ENCODE peak calls at places on chromosomes 7 and 10, in five cellular contexts. One of them, this sample, is unnamed. For H3K36me3, the result is how much of the 10 kb centered on the place peaks cover.

GRCh38 chr7:105387621-105388372 is 924 bp downstream of the SRPK2 start:
- DNase-seq in BJ: no peak
- DNase-seq in heart right ventricle: peak
- DNase-seq in IMR-90: peak
- DNase-seq in Peyer's patch: peak
- DNase-seq in this sample: peak

GRCh38 chr7:66952343-66953043 is 31.5 kb downstream of the TMEM248 start:
- DNase-seq in BJ: no peak
- DNase-seq in heart right ventricle: no peak
- DNase-seq in Peyer's patch: no peak
- DNase-seq in IMR-90: peak
- DNase-seq in this sample: peak

GRCh38 chr10:110771486-110771885 is 100.2 kb upstream of the PDCD4 start:
- DNase-seq in Peyer's patch: no peak
- DNase-seq in IMR-90: no peak
- DNase-seq in BJ: no peak
- DNase-seq in heart right ventricle: no peak
- DNase-seq in this sample: no peak

GRCh38 chr10:33675235-33675634 is 340.8 kb upstream of the NRP1 start:
- DNase-seq in heart right ventricle: no peak
- DNase-seq in IMR-90: no peak
- DNase-seq in BJ: no peak
- DNase-seq in Peyer's patch: no peak
- DNase-seq in this sample: no peak

GRCh38 chr10:47059606-47060311 is 148.5 kb downstream of the PTPN20 start:
- DNase-seq in BJ: no peak
- DNase-seq in heart right ventricle: no peak
- DNase-seq in Peyer's patch: no peak
- DNase-seq in IMR-90: no peak
- DNase-seq in this sample: no peak

GRCh38 chr10:70508912-70509366 is 30.4 kb downstream of the PALD1 start:
- DNase-seq in BJ: no peak
- DNase-seq in Peyer's patch: peak
- DNase-seq in IMR-90: peak
- DNase-seq in heart right ventricle: peak
- DNase-seq in this sample: peak

GRCh38 chr7:53740971-53741370 is 705.5 kb downstream of the POM121L12 start:
- DNase-seq in Peyer's patch: no peak
- DNase-seq in BJ: no peak
- DNase-seq in IMR-90: no peak
- DNase-seq in heart right ventricle: no peak
- DNase-seq in this sample: no peak

GRCh38 chr10:43594944-43595589 is 11.2 kb upstream of the ZNF485 start:
- DNase-seq in IMR-90: peak
- DNase-seq in BJ: no peak
- DNase-seq in Peyer's patch: no peak
- DNase-seq in heart right ventricle: no peak
- DNase-seq in this sample: no peak

GRCh38 chr7:5226921-5227785 is 37.1 kb downstream of the WIPI2 start:
- DNase-seq in IMR-90: no peak
- DNase-seq in heart right ventricle: no peak
- DNase-seq in BJ: no peak
- DNase-seq in Peyer's patch: no peak
- DNase-seq in this sample: peak

GRCh38 chr10:79444243-79445119 is 943 bp downstream of the ZCCHC24 start:
- DNase-seq in BJ: no peak
- DNase-seq in heart right ventricle: peak
- DNase-seq in Peyer's patch: peak
- DNase-seq in IMR-90: peak
- DNase-seq in this sample: peak

GRCh38 chr7:1618475-1618874 is 48.6 kb upstream of the PSMG3 start:
- DNase-seq in heart right ventricle: no peak
- DNase-seq in Peyer's patch: no peak
- DNase-seq in BJ: no peak
- DNase-seq in IMR-90: no peak
- DNase-seq in this sample: no peak

GRCh38 chr7:151249732-151250072 is 1.2 kb upstream of the SMARCD3 start:
- DNase-seq in BJ: no peak
- DNase-seq in Peyer's patch: no peak
- DNase-seq in IMR-90: peak
- DNase-seq in heart right ventricle: peak
- DNase-seq in this sample: peak

GRCh38 chr10:129934196-129934925 is 29.7 kb downstream of the EBF3 start:
- DNase-seq in BJ: no peak
- DNase-seq in IMR-90: no peak
- DNase-seq in Peyer's patch: no peak
- DNase-seq in heart right ventricle: no peak
- DNase-seq in this sample: no peak

GRCh38 chr10:109412353-109412752 is 511.0 kb downstream of the XPNPEP1 start:
- DNase-seq in Peyer's patch: no peak
- DNase-seq in IMR-90: no peak
- DNase-seq in heart right ventricle: no peak
- DNase-seq in BJ: no peak
- DNase-seq in this sample: no peak

GRCh38 chr7:183496-183895 is 8.9 kb upstream of the FAM20C start:
- DNase-seq in Peyer's patch: no peak
- DNase-seq in BJ: no peak
- DNase-seq in IMR-90: no peak
- DNase-seq in heart right ventricle: no peak
- DNase-seq in this sample: no peak

GRCh38 chr10:1736180-1736971 is 949 bp downstream of the ADARB2 start:
- DNase-seq in IMR-90: no peak
- DNase-seq in BJ: no peak
- DNase-seq in Peyer's patch: no peak
- DNase-seq in heart right ventricle: no peak
- DNase-seq in this sample: peak

GRCh38 chr10:106027240-106027639 is 1137.3 kb downstream of the SORCS1 start:
- DNase-seq in IMR-90: no peak
- DNase-seq in heart right ventricle: no peak
- DNase-seq in Peyer's patch: no peak
- DNase-seq in BJ: no peak
- DNase-seq in this sample: no peak

GRCh38 chr7:41058986-41059741 is 643.7 kb downstream of the INHBA start:
- DNase-seq in Peyer's patch: no peak
- DNase-seq in BJ: no peak
- DNase-seq in IMR-90: peak
- DNase-seq in heart right ventricle: no peak
- DNase-seq in this sample: peak

GRCh38 chr7:155362380-155363145 is 64.9 kb downstream of the INSIG1 start:
- DNase-seq in BJ: no peak
- DNase-seq in IMR-90: no peak
- DNase-seq in heart right ventricle: no peak
- DNase-seq in Peyer's patch: no peak
- DNase-seq in this sample: no peak

GRCh38 chr7:26937306-26937705 is 72.9 kb upstream of the SKAP2 start:
- DNase-seq in BJ: peak
- DNase-seq in IMR-90: no peak
- DNase-seq in Peyer's patch: no peak
- DNase-seq in heart right ventricle: no peak
- DNase-seq in this sample: no peak

GRCh38 chr10:101774589-101775272 is 1.2 kb downstream of the FGF8 start:
- DNase-seq in Peyer's patch: no peak
- DNase-seq in heart right ventricle: no peak
- DNase-seq in BJ: no peak
- DNase-seq in IMR-90: no peak
- DNase-seq in this sample: peak

GRCh38 chr10:116744163-116744788 is 1.9 kb upstream of the HSPA12A start:
- DNase-seq in BJ: no peak
- DNase-seq in IMR-90: no peak
- DNase-seq in Peyer's patch: no peak
- DNase-seq in heart right ventricle: no peak
- DNase-seq in this sample: no peak

GRCh38 chr10:78515037-78515872 is 481.6 kb downstream of the RPS24 start:
- DNase-seq in Peyer's patch: no peak
- DNase-seq in heart right ventricle: peak
- DNase-seq in IMR-90: no peak
- DNase-seq in BJ: no peak
- DNase-seq in this sample: no peak

GRCh38 chr7:157503229-157503628 is 166.4 kb downstream of the DNAJB6 start:
- DNase-seq in IMR-90: no peak
- DNase-seq in BJ: no peak
- DNase-seq in Peyer's patch: no peak
- DNase-seq in heart right ventricle: no peak
- DNase-seq in this sample: peak

DNA sequence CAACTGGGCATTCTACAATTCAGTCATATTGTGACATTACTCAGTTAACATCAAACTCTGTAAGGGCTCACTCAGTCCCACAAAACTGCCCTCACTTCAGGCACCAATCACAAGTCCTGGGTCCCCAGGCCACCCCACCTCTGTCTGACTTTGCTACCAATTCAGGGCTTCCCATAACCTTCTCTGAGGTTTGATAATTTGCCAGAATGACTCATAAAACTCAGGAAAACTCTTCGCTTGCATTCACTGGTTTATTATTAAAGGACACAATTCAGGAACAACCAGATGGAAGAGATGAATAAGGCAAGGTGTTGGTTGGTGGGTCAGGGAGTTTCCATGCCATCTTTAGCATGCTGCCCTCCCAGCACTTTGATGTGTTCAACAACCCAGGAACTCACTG is 41.3 kb downstream of the AVL9 start:
- DNase-seq in BJ: peak
- DNase-seq in Peyer's patch: no peak
- DNase-seq in heart right ventricle: no peak
- DNase-seq in IMR-90: peak
- DNase-seq in this sample: no peak
- H3K4me3 ChIP-seq in BJ: no peak
- H3K4me3 ChIP-seq in Peyer's patch: no peak
- H3K4me3 ChIP-seq in heart right ventricle: no peak
- H3K4me3 ChIP-seq in IMR-90: no peak
- H3K4me3 ChIP-seq in this sample: no peak

DNA sequence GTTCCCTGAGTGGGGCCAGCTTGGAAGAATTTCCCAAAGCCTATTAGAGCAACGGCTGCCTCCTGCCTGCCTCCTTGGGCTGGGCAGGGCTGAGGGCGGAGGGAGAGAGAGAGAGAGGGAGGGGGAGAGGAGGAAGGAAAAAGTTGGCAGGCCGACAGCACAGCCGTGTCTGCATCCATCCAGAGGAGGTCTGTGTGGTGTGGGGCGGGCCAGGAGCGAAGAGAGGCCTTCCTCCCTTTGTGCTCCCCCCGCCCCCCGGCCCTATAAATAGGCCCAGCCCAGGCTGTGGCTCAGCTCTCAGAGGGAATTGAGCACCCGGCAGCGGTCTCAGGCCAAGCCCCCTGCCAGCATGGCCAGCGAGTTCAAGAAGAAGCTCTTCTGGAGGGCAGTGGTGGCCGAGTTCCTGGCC is at the start of gene AQP1:
- DNase-seq in BJ: no peak
- DNase-seq in Peyer's patch: no peak
- DNase-seq in heart right ventricle: peak
- DNase-seq in IMR-90: no peak
- DNase-seq in this sample: no peak
- H3K36me3 ChIP-seq in BJ: under half
- H3K36me3 ChIP-seq in Peyer's patch: under half
- H3K36me3 ChIP-seq in heart right ventricle: under half
- H3K36me3 ChIP-seq in IMR-90: under half
- H3K36me3 ChIP-seq in this sample: under half

GRCh38 chr10:24256619-24257018 is 47.7 kb downstream of the KIAA1217 start:
- DNase-seq in Peyer's patch: no peak
- DNase-seq in IMR-90: no peak
- DNase-seq in BJ: no peak
- DNase-seq in heart right ventricle: no peak
- DNase-seq in this sample: no peak

GRCh38 chr10:24255115-24255895 is 46.4 kb downstream of the KIAA1217 start:
- DNase-seq in IMR-90: no peak
- DNase-seq in Peyer's patch: no peak
- DNase-seq in BJ: no peak
- DNase-seq in heart right ventricle: no peak
- DNase-seq in this sample: peak

GRCh38 chr10:24254180-24254579 is 45.2 kb downstream of the KIAA1217 start:
- DNase-seq in IMR-90: peak
- DNase-seq in heart right ventricle: no peak
- DNase-seq in Peyer's patch: no peak
- DNase-seq in BJ: no peak
- DNase-seq in this sample: no peak

GRCh38 chr10:24257588-24257987 is 48.6 kb downstream of the KIAA1217 start:
- DNase-seq in IMR-90: no peak
- DNase-seq in BJ: no peak
- DNase-seq in Peyer's patch: no peak
- DNase-seq in heart right ventricle: no peak
- DNase-seq in this sample: no peak

GRCh38 chr10:24255907-24256306 is 47.0 kb downstream of the KIAA1217 start:
- DNase-seq in Peyer's patch: no peak
- DNase-seq in BJ: no peak
- DNase-seq in IMR-90: no peak
- DNase-seq in heart right ventricle: peak
- DNase-seq in this sample: no peak
- H3K4me3 ChIP-seq in Peyer's patch: no peak
- H3K4me3 ChIP-seq in BJ: no peak
- H3K4me3 ChIP-seq in IMR-90: no peak
- H3K4me3 ChIP-seq in heart right ventricle: no peak
- H3K4me3 ChIP-seq in this sample: peak

GRCh38 chr10:119118231-119118630 is 14.3 kb downstream of the DENND10 start:
- DNase-seq in Peyer's patch: no peak
- DNase-seq in IMR-90: no peak
- DNase-seq in BJ: no peak
- DNase-seq in heart right ventricle: no peak
- DNase-seq in this sample: no peak
- H3K36me3 ChIP-seq in Peyer's patch: half or more
- H3K36me3 ChIP-seq in IMR-90: under half
- H3K36me3 ChIP-seq in BJ: under half
- H3K36me3 ChIP-seq in heart right ventricle: under half
- H3K36me3 ChIP-seq in this sample: under half

GRCh38 chr7:129785457-129786178 is 167.1 kb downstream of the UBE2H start:
- DNase-seq in BJ: no peak
- DNase-seq in heart right ventricle: no peak
- DNase-seq in Peyer's patch: no peak
- DNase-seq in IMR-90: no peak
- DNase-seq in this sample: peak
- H3K4me3 ChIP-seq in BJ: no peak
- H3K4me3 ChIP-seq in heart right ventricle: no peak
- H3K4me3 ChIP-seq in Peyer's patch: peak
- H3K4me3 ChIP-seq in IMR-90: no peak
- H3K4me3 ChIP-seq in this sample: peak

GRCh38 chr10:127695431-127695830 is 41.6 kb upstream of the FOXI2 start:
- DNase-seq in Peyer's patch: no peak
- DNase-seq in BJ: no peak
- DNase-seq in IMR-90: no peak
- DNase-seq in heart right ventricle: no peak
- DNase-seq in this sample: peak
- H3K36me3 ChIP-seq in Peyer's patch: under half
- H3K36me3 ChIP-seq in BJ: under half
- H3K36me3 ChIP-seq in IMR-90: under half
- H3K36me3 ChIP-seq in heart right ventricle: under half
- H3K36me3 ChIP-seq in this sample: under half

DNA sequence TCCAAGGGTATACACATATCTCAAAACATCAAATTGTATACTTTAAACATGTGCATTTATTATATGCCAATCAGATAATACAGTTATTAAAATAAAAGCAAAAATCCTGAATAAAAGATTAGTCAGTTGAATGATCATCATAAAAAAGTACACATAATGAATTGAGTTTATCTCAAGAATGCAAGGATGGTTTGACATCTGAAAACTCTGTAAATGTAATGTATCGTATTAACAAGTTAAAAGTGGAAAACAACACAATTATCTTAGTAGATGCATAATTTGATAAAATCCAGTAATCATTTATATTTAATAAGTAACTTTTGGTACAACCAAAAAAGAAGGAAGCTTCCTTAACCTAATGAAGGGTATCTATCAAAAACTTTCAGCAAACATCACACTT is 86.6 kb downstream of the COL28A1 start:
- DNase-seq in heart right ventricle: no peak
- DNase-seq in Peyer's patch: no peak
- DNase-seq in BJ: no peak
- DNase-seq in IMR-90: no peak
- DNase-seq in this sample: no peak
- H3K4me3 ChIP-seq in heart right ventricle: no peak
- H3K4me3 ChIP-seq in Peyer's patch: no peak
- H3K4me3 ChIP-seq in BJ: no peak
- H3K4me3 ChIP-seq in IMR-90: no peak
- H3K4me3 ChIP-seq in this sample: no peak